ENCODE peak calls at places on chromosomes 11 and 22, in six cellular contexts. G is memory B cell; J is kidney; P is activated CD4-positive, CD25-positive, alpha-beta regulatory T cell treated with anti-CD3 and anti-CD28 coated beads, Interleukin-2, amount 50 U/mL, for 16 hours; S is iris pigment epithelial cell; T is NCI-H2029 treated with DMSO at 0.1 percent for 48 hours. Z is an unnamed sample.

GRCh38 chr11:4797212-4797611 is 7.0 kb downstream of the OR52R1 start:
- DNase-seq in G (no peak), J (no peak), P (no peak), S (no peak), T (no peak), Z (no peak)

GRCh38 chr22:44746061-44746789 is 6.2 kb upstream of the ARHGAP8 start:
- DNase-seq in G (no peak), J (no peak), P (no peak), S (no peak), T (no peak), Z (no peak)

GRCh38 chr22:24068377-24068680 is 57.2 kb downstream of the CABIN1 start:
- DNase-seq in G (no peak), J (no peak), P (no peak), S (no peak), T (no peak), Z (no peak)

GRCh38 chr11:19658344-19658743 is 54.3 kb upstream of the NAV2 start:
- DNase-seq in G (no peak), J (no peak), P (no peak), S (no peak), T (no peak), Z (no peak)

GRCh38 chr22:50473855-50474671 is 772 bp downstream of the SBF1 start:
- DNase-seq in G (no peak), J (peak; percentile 82), P (no peak), S (peak; percentile 78), T (no peak), Z (peak; percentile 51)

GRCh38 chr11:128563308-128563707 is 24.1 kb downstream of the ETS1 start:
- DNase-seq in G (no peak), J (no peak), P (no peak), S (no peak), T (no peak), Z (no peak)

GRCh38 chr11:69508974-69509373 is 27.5 kb downstream of the LINC01488 start:
- DNase-seq in G (no peak), J (no peak), P (no peak), S (no peak), T (no peak), Z (no peak)

GRCh38 chr22:47154621-47155081 is 392.2 kb downstream of the TBC1D22A start:
- DNase-seq in G (no peak), J (no peak), P (no peak), S (peak; percentile 31), T (no peak), Z (no peak)